ENCODE peak calls at places on chromosome 2, in six cellular contexts. V, S, P, Z, C and M are unnamed samples.
A peak's percentile ranks its signal among the peaks of the same experiment; 100 is the strongest.

GRCh38 chr2:43178602-43179542 is 47.5 kb downstream of the ZFP36L2 start:
- DNase-seq in Z (peak; percentile 85), S (peak; percentile 92), V (peak; percentile 55), P (no peak), C (peak; percentile 78), M (peak; percentile 80)

GRCh38 chr2:70993689-70993986 is 1.0 kb downstream of the TEX261 start:
- DNase-seq in P (no peak), Z (no peak), V (no peak), C (no peak), S (no peak), M (no peak)

GRCh38 chr2:147399011-147399410 is 445.8 kb upstream of the ACVR2A start:
- DNase-seq in P (no peak), V (no peak), Z (no peak), S (no peak), C (no peak), M (no peak)

GRCh38 chr2:231717281-231718180 is 9.2 kb downstream of the PTMA start:
- DNase-seq in Z (peak; percentile 71), C (peak; percentile 81), P (no peak), V (no peak), S (peak; percentile 63), M (peak; percentile 86)

GRCh38 chr2:71292159-71292558 is 39.4 kb upstream of the ZNF638 start:
- DNase-seq in C (no peak), V (no peak), P (no peak), S (no peak), Z (no peak), M (no peak)

GRCh38 chr2:73494031-73494430 is 108.4 kb downstream of the ALMS1 start:
- DNase-seq in S (peak; percentile 54), V (no peak), Z (peak; percentile 50), P (no peak), C (peak; percentile 78), M (peak; percentile 85)

GRCh38 chr2:215711484-215712034 is 275.7 kb upstream of the FN1 start:
- DNase-seq in P (no peak), S (peak; percentile 76), V (peak; percentile 11), Z (peak; percentile 79), C (peak; percentile 93), M (peak; percentile 95)

GRCh38 chr2:233354971-233355574 is 779 bp downstream of the DGKD start:
- DNase-seq in P (no peak), Z (no peak), C (peak; percentile 42), S (peak; percentile 26), V (no peak), M (peak; percentile 35)